ENCODE peak calls at places on chromosomes 16 and 17, in eight cellular contexts. One of them, this sample, is unnamed.

GRCh38 chr17:69857412-69857835 is 217.6 kb upstream of the KCNJ16 start:
- DNase-seq in ascending aorta: no peak
- DNase-seq in IMR-90: peak
- DNase-seq in CD8-positive, alpha-beta memory T cell: no peak
- DNase-seq in cardiac muscle cell: peak
- DNase-seq in esophagus squamous epithelium: no peak
- DNase-seq in AG10803: peak
- DNase-seq in tibial nerve: no peak
- DNase-seq in this sample: no peak

GRCh38 chr16:70737377-70738082 is 51.7 kb upstream of the MTSS2 start:
- DNase-seq in ascending aorta: peak
- DNase-seq in IMR-90: peak
- DNase-seq in CD8-positive, alpha-beta memory T cell: peak
- DNase-seq in cardiac muscle cell: peak
- DNase-seq in esophagus squamous epithelium: no peak
- DNase-seq in AG10803: peak
- DNase-seq in tibial nerve: peak
- DNase-seq in this sample: peak

GRCh38 chr17:8975091-8975707 is 9.7 kb upstream of the PIK3R5 start:
- DNase-seq in ascending aorta: no peak
- DNase-seq in IMR-90: no peak
- DNase-seq in CD8-positive, alpha-beta memory T cell: no peak
- DNase-seq in cardiac muscle cell: no peak
- DNase-seq in esophagus squamous epithelium: no peak
- DNase-seq in AG10803: no peak
- DNase-seq in tibial nerve: no peak
- DNase-seq in this sample: no peak

GRCh38 chr16:89924925-89925307 is 1.8 kb downstream of the TUBB3 start:
- DNase-seq in ascending aorta: no peak
- DNase-seq in IMR-90: no peak
- DNase-seq in CD8-positive, alpha-beta memory T cell: no peak
- DNase-seq in cardiac muscle cell: no peak
- DNase-seq in esophagus squamous epithelium: no peak
- DNase-seq in AG10803: no peak
- DNase-seq in tibial nerve: no peak
- DNase-seq in this sample: no peak

GRCh38 chr17:58643147-58643546 is 48.7 kb downstream of the TEX14 start:
- DNase-seq in ascending aorta: no peak
- DNase-seq in IMR-90: peak
- DNase-seq in CD8-positive, alpha-beta memory T cell: no peak
- DNase-seq in cardiac muscle cell: peak
- DNase-seq in esophagus squamous epithelium: no peak
- DNase-seq in AG10803: peak
- DNase-seq in tibial nerve: no peak
- DNase-seq in this sample: no peak

GRCh38 chr17:76912585-76912984 is 44.4 kb downstream of the MGAT5B start:
- DNase-seq in ascending aorta: no peak
- DNase-seq in IMR-90: no peak
- DNase-seq in CD8-positive, alpha-beta memory T cell: no peak
- DNase-seq in cardiac muscle cell: no peak
- DNase-seq in esophagus squamous epithelium: no peak
- DNase-seq in AG10803: no peak
- DNase-seq in tibial nerve: no peak
- DNase-seq in this sample: no peak

GRCh38 chr16:2691491-2692248 is 9.3 kb downstream of the KCTD5 start:
- DNase-seq in ascending aorta: no peak
- DNase-seq in IMR-90: no peak
- DNase-seq in CD8-positive, alpha-beta memory T cell: no peak
- DNase-seq in cardiac muscle cell: no peak
- DNase-seq in esophagus squamous epithelium: no peak
- DNase-seq in AG10803: no peak
- DNase-seq in tibial nerve: no peak
- DNase-seq in this sample: no peak

GRCh38 chr17:70295329-70295728 is 126.0 kb downstream of the KCNJ2 start:
- DNase-seq in ascending aorta: no peak
- DNase-seq in IMR-90: no peak
- DNase-seq in CD8-positive, alpha-beta memory T cell: no peak
- DNase-seq in cardiac muscle cell: peak
- DNase-seq in esophagus squamous epithelium: no peak
- DNase-seq in AG10803: no peak
- DNase-seq in tibial nerve: no peak
- DNase-seq in this sample: no peak

GRCh38 chr17:36151891-36152638 is 24.4 kb downstream of the TBC1D3B start:
- DNase-seq in ascending aorta: no peak
- DNase-seq in IMR-90: no peak
- DNase-seq in CD8-positive, alpha-beta memory T cell: no peak
- DNase-seq in cardiac muscle cell: no peak
- DNase-seq in esophagus squamous epithelium: no peak
- DNase-seq in AG10803: no peak
- DNase-seq in tibial nerve: no peak
- DNase-seq in this sample: no peak

GRCh38 chr16:68590201-68590994 is 51.3 kb downstream of the ZFP90 start:
- DNase-seq in ascending aorta: no peak
- DNase-seq in IMR-90: peak
- DNase-seq in CD8-positive, alpha-beta memory T cell: peak
- DNase-seq in cardiac muscle cell: peak
- DNase-seq in esophagus squamous epithelium: no peak
- DNase-seq in AG10803: peak
- DNase-seq in tibial nerve: no peak
- DNase-seq in this sample: peak

GRCh38 chr17:58668598-58668935 is 23.3 kb downstream of the TEX14 start:
- DNase-seq in ascending aorta: no peak
- DNase-seq in IMR-90: no peak
- DNase-seq in CD8-positive, alpha-beta memory T cell: no peak
- DNase-seq in cardiac muscle cell: no peak
- DNase-seq in esophagus squamous epithelium: no peak
- DNase-seq in AG10803: no peak
- DNase-seq in tibial nerve: no peak
- DNase-seq in this sample: no peak

GRCh38 chr16:68752602-68753001 is 15.5 kb downstream of the CDH1 start:
- DNase-seq in ascending aorta: no peak
- DNase-seq in IMR-90: no peak
- DNase-seq in CD8-positive, alpha-beta memory T cell: no peak
- DNase-seq in cardiac muscle cell: no peak
- DNase-seq in esophagus squamous epithelium: no peak
- DNase-seq in AG10803: no peak
- DNase-seq in tibial nerve: no peak
- DNase-seq in this sample: no peak

GRCh38 chr17:30232822-30233427 is 2.6 kb downstream of the SLC6A4 start:
- DNase-seq in ascending aorta: no peak
- DNase-seq in IMR-90: no peak
- DNase-seq in CD8-positive, alpha-beta memory T cell: no peak
- DNase-seq in cardiac muscle cell: no peak
- DNase-seq in esophagus squamous epithelium: no peak
- DNase-seq in AG10803: no peak
- DNase-seq in tibial nerve: no peak
- DNase-seq in this sample: no peak

GRCh38 chr17:74450925-74451403 is 15.5 kb upstream of the CD300A start:
- DNase-seq in ascending aorta: no peak
- DNase-seq in IMR-90: no peak
- DNase-seq in CD8-positive, alpha-beta memory T cell: no peak
- DNase-seq in cardiac muscle cell: no peak
- DNase-seq in esophagus squamous epithelium: no peak
- DNase-seq in AG10803: no peak
- DNase-seq in tibial nerve: no peak
- DNase-seq in this sample: no peak

GRCh38 chr17:75727391-75727790 is 6.1 kb downstream of the ITGB4 start:
- DNase-seq in ascending aorta: no peak
- DNase-seq in IMR-90: no peak
- DNase-seq in CD8-positive, alpha-beta memory T cell: no peak
- DNase-seq in cardiac muscle cell: no peak
- DNase-seq in esophagus squamous epithelium: no peak
- DNase-seq in AG10803: no peak
- DNase-seq in tibial nerve: no peak
- DNase-seq in this sample: no peak

GRCh38 chr16:74565378-74565777 is 41.5 kb downstream of the GLG1 start:
- DNase-seq in ascending aorta: no peak
- DNase-seq in IMR-90: no peak
- DNase-seq in CD8-positive, alpha-beta memory T cell: no peak
- DNase-seq in cardiac muscle cell: no peak
- DNase-seq in esophagus squamous epithelium: no peak
- DNase-seq in AG10803: no peak
- DNase-seq in tibial nerve: no peak
- DNase-seq in this sample: no peak

GRCh38 chr16:1159325-1159972 is 6.5 kb downstream of the CACNA1H start:
- DNase-seq in ascending aorta: no peak
- DNase-seq in IMR-90: no peak
- DNase-seq in CD8-positive, alpha-beta memory T cell: no peak
- DNase-seq in cardiac muscle cell: no peak
- DNase-seq in esophagus squamous epithelium: no peak
- DNase-seq in AG10803: no peak
- DNase-seq in tibial nerve: no peak
- DNase-seq in this sample: no peak

GRCh38 chr16:1160773-1161348 is 8.0 kb downstream of the CACNA1H start:
- DNase-seq in ascending aorta: no peak
- DNase-seq in IMR-90: no peak
- DNase-seq in CD8-positive, alpha-beta memory T cell: no peak
- DNase-seq in cardiac muscle cell: no peak
- DNase-seq in esophagus squamous epithelium: no peak
- DNase-seq in AG10803: no peak
- DNase-seq in tibial nerve: no peak
- DNase-seq in this sample: no peak

GRCh38 chr16:1157639-1158455 is 4.9 kb downstream of the CACNA1H start:
- DNase-seq in ascending aorta: no peak
- DNase-seq in IMR-90: no peak
- DNase-seq in CD8-positive, alpha-beta memory T cell: no peak
- DNase-seq in cardiac muscle cell: no peak
- DNase-seq in esophagus squamous epithelium: no peak
- DNase-seq in AG10803: no peak
- DNase-seq in tibial nerve: no peak
- DNase-seq in this sample: no peak

GRCh38 chr16:1158456-1159324 is 5.8 kb downstream of the CACNA1H start:
- DNase-seq in ascending aorta: no peak
- DNase-seq in IMR-90: peak
- DNase-seq in CD8-positive, alpha-beta memory T cell: no peak
- DNase-seq in cardiac muscle cell: peak
- DNase-seq in esophagus squamous epithelium: no peak
- DNase-seq in AG10803: no peak
- DNase-seq in tibial nerve: no peak
- DNase-seq in this sample: no peak

DNA sequence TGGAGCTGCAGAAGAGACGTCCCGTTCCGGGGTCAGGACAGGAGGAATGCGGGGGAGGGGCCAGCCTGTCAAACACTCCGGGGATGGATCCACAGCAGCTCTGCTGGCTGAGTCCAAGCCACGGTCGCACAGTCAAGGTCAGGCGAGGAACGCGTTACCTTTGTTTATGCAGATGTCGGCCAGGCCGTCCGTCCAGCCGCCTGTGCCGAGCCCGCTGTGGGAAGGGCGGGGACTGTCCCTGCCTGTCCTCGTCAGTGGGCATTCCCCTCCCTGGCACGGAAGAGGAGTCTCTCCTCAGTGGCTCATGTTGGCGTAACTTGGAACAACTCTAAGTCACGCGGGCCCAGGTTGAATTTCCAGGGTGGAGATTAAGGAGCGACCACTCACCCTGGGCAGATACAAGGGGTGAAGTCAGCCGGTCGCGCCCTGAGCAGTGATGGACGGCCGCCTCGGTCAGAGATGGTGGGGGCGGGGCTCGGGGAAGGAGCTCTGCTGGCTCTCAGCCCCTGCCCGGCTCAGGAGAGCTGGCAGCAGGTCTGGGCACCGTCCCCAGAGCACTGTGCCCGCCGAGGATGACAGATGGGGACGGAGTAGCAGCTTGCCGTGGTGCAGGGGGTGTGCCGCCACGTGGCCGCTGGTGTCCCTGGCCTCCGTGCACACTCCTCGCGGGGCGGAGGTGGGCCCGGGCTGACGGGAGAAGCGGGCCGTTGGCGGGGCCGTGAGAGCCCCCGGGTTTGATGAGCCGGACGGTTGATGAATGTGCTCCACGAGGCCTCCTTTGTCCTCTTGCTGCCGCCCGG is 7.3 kb downstream of the CACNA1H start:
- DNase-seq in ascending aorta: no peak
- DNase-seq in IMR-90: no peak
- DNase-seq in CD8-positive, alpha-beta memory T cell: no peak
- DNase-seq in cardiac muscle cell: no peak
- DNase-seq in esophagus squamous epithelium: no peak
- DNase-seq in AG10803: no peak
- DNase-seq in tibial nerve: no peak
- DNase-seq in this sample: no peak
- H3K4me3 ChIP-seq in ascending aorta: peak
- H3K4me3 ChIP-seq in IMR-90: no peak
- H3K4me3 ChIP-seq in CD8-positive, alpha-beta memory T cell: no peak
- H3K4me3 ChIP-seq in cardiac muscle cell: no peak
- H3K4me3 ChIP-seq in esophagus squamous epithelium: no peak
- H3K4me3 ChIP-seq in AG10803: no peak
- H3K4me3 ChIP-seq in tibial nerve: no peak
- H3K4me3 ChIP-seq in this sample: no peak

GRCh38 chr17:511833-512251 is 159.2 kb upstream of the RPH3AL start:
- DNase-seq in ascending aorta: no peak
- DNase-seq in IMR-90: peak
- DNase-seq in CD8-positive, alpha-beta memory T cell: no peak
- DNase-seq in cardiac muscle cell: no peak
- DNase-seq in esophagus squamous epithelium: no peak
- DNase-seq in AG10803: peak
- DNase-seq in tibial nerve: no peak
- DNase-seq in this sample: no peak
- H3K4me3 ChIP-seq in ascending aorta: no peak
- H3K4me3 ChIP-seq in IMR-90: no peak
- H3K4me3 ChIP-seq in CD8-positive, alpha-beta memory T cell: no peak
- H3K4me3 ChIP-seq in cardiac muscle cell: no peak
- H3K4me3 ChIP-seq in esophagus squamous epithelium: no peak
- H3K4me3 ChIP-seq in AG10803: peak
- H3K4me3 ChIP-seq in tibial nerve: no peak
- H3K4me3 ChIP-seq in this sample: no peak

DNA sequence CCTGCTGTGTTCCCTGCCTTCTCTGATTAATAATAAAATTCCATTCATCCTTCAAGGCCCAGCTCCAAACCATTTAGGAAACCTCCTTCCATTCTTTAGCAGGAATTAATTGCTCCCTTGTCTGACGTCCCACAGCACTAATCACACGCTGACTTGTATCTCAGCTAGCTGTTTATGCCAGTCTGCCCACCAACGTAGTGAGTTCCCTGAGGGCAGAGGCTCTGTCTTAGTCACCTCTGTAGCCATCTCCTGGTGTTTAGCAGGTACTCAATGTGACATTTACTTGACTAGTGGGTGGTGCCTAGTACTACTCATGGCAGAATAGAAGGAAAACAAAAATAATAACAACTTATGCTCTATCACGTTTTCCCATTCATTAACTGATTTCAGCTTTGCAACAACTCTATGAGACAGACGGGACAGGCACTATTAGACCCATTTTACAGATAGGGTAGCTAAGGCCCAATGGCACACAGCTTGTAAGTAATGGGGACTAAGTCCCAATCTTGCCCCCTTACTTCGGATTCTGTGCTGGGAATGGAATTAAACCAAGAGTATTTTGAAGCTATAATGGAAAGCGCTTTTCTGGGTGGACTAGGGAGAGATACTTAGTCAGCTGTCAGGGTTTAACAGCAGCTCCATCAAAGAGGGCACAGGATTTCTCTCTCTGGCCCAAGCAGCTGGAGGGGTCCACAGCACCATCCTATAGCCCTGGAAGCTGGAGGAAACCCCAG is 931 bp upstream of the WIPF2 start:
- DNase-seq in ascending aorta: no peak
- DNase-seq in IMR-90: no peak
- DNase-seq in CD8-positive, alpha-beta memory T cell: no peak
- DNase-seq in cardiac muscle cell: no peak
- DNase-seq in esophagus squamous epithelium: no peak
- DNase-seq in AG10803: no peak
- DNase-seq in tibial nerve: no peak
- DNase-seq in this sample: no peak
- H3K4me3 ChIP-seq in ascending aorta: peak
- H3K4me3 ChIP-seq in IMR-90: no peak
- H3K4me3 ChIP-seq in CD8-positive, alpha-beta memory T cell: peak
- H3K4me3 ChIP-seq in cardiac muscle cell: peak
- H3K4me3 ChIP-seq in esophagus squamous epithelium: no peak
- H3K4me3 ChIP-seq in AG10803: no peak
- H3K4me3 ChIP-seq in tibial nerve: peak
- H3K4me3 ChIP-seq in this sample: peak

GRCh38 chr17:73151888-73152633 is 12.7 kb upstream of the SSTR2 start:
- DNase-seq in ascending aorta: no peak
- DNase-seq in IMR-90: no peak
- DNase-seq in CD8-positive, alpha-beta memory T cell: no peak
- DNase-seq in cardiac muscle cell: no peak
- DNase-seq in esophagus squamous epithelium: no peak
- DNase-seq in AG10803: no peak
- DNase-seq in tibial nerve: no peak
- DNase-seq in this sample: no peak
- H3K4me3 ChIP-seq in ascending aorta: no peak
- H3K4me3 ChIP-seq in IMR-90: no peak
- H3K4me3 ChIP-seq in CD8-positive, alpha-beta memory T cell: no peak
- H3K4me3 ChIP-seq in cardiac muscle cell: no peak
- H3K4me3 ChIP-seq in esophagus squamous epithelium: no peak
- H3K4me3 ChIP-seq in AG10803: no peak
- H3K4me3 ChIP-seq in tibial nerve: no peak
- H3K4me3 ChIP-seq in this sample: no peak